ENCODE peak calls at places on chromosomes 5 and 9, in six cellular contexts. R, Z, B, T, L and C are unnamed samples. For H3K36me3, the result is how much of the 10 kb centered on the place peaks cover.

GRCh38 chr5:176653401-176653800 is 6.1 kb downstream of the TSPAN17 start:
- DNase-seq in R (no peak), Z (no peak), B (no peak), T (no peak), L (no peak), C (peak)

GRCh38 chr5:74326571-74327338 is 313.8 kb downstream of the ENC1 start:
- DNase-seq in R (no peak), Z (peak), B (no peak), T (no peak), L (peak), C (peak)

GRCh38 chr9:124812401-124813016 is 35.6 kb downstream of the OLFML2A start:
- DNase-seq in R (peak), Z (peak), B (no peak), T (peak), L (peak), C (peak)

GRCh38 chr5:95669985-95670384 is 12.8 kb downstream of the SPATA9 start:
- DNase-seq in R (no peak), Z (no peak), B (no peak), T (no peak), L (no peak), C (no peak)

GRCh38 chr9:116435706-116436105 is 251.4 kb upstream of the TRIM32 start:
- DNase-seq in R (no peak), Z (no peak), B (no peak), T (no peak), L (no peak), C (no peak)

GRCh38 chr5:55864606-55865541 is 13.7 kb downstream of the IL31RA start:
- DNase-seq in R (no peak), Z (no peak), B (no peak), T (no peak), L (peak), C (no peak)

GRCh38 chr5:86463339-86463738 is 154.4 kb upstream of the COX7C start:
- DNase-seq in R (no peak), Z (no peak), B (no peak), T (peak), L (peak), C (no peak)

GRCh38 chr5:1120236-1120999 is 8.6 kb upstream of the SLC12A7 start:
- DNase-seq in R (no peak), Z (no peak), B (no peak), T (no peak), L (no peak), C (no peak)

GRCh38 chr5:175479125-175479881 is 943 bp downstream of the SFXN1 start:
- DNase-seq in R (no peak), Z (no peak), B (peak), T (peak), L (peak), C (no peak)

GRCh38 chr5:76332102-76332501 is 71.0 kb upstream of the IQGAP2 start:
- DNase-seq in R (no peak), Z (no peak), B (no peak), T (no peak), L (peak), C (no peak)

GRCh38 chr9:133584559-133585476 is 24.4 kb downstream of the FAM163B start:
- DNase-seq in R (no peak), Z (no peak), B (no peak), T (peak), L (peak), C (peak)

GRCh38 chr9:127446720-127447415 is 4.3 kb downstream of the RPL12 start:
- DNase-seq in R (no peak), Z (no peak), B (no peak), T (no peak), L (no peak), C (no peak)

GRCh38 chr9:109913461-109913810 is 133.4 kb downstream of the PALM2AKAP2 start:
- DNase-seq in R (no peak), Z (no peak), B (no peak), T (no peak), L (no peak), C (no peak)

GRCh38 chr9:27497883-27498553 is 26.1 kb upstream of the IFNK start:
- DNase-seq in R (no peak), Z (no peak), B (no peak), T (no peak), L (no peak), C (no peak)

GRCh38 chr5:132678735-132679134 is 4.9 kb downstream of the IL4 start:
- DNase-seq in R (no peak), Z (no peak), B (no peak), T (no peak), L (no peak), C (no peak)

GRCh38 chr9:131562032-131562959 is 17.0 kb downstream of the PRRT1B start:
- DNase-seq in R (no peak), Z (no peak), B (no peak), T (peak), L (no peak), C (no peak)

GRCh38 chr9:107989099-107989498 is 499.5 kb upstream of the KLF4 start:
- DNase-seq in R (no peak), Z (no peak), B (no peak), T (no peak), L (no peak), C (no peak)

GRCh38 chr5:35415305-35415704 is 185.0 kb upstream of the PRLR start:
- DNase-seq in R (no peak), Z (no peak), B (no peak), T (no peak), L (no peak), C (no peak)

GRCh38 chr9:22136446-22137140 is 127.5 kb upstream of the CDKN2B start:
- DNase-seq in R (no peak), Z (no peak), B (no peak), T (no peak), L (no peak), C (no peak)

GRCh38 chr5:68114641-68115040 is 100.9 kb upstream of the PIK3R1 start:
- DNase-seq in R (no peak), Z (no peak), B (no peak), T (no peak), L (no peak), C (no peak)

GRCh38 chr5:149962040-149962439 is 1.5 kb downstream of the SLC26A2 start:
- DNase-seq in R (no peak), Z (no peak), B (no peak), T (peak), L (peak), C (no peak)

GRCh38 chr5:179316111-179316551 is 29.1 kb downstream of the ADAMTS2 start:
- DNase-seq in R (peak), Z (no peak), B (peak), T (no peak), L (no peak), C (peak)

GRCh38 chr9:129900263-129901041 is 65.2 kb downstream of the USP20 start:
- DNase-seq in R (no peak), Z (no peak), B (no peak), T (no peak), L (no peak), C (no peak)

GRCh38 chr5:155082401-155082800 is 68.8 kb downstream of the KIF4B start:
- DNase-seq in R (no peak), Z (no peak), B (no peak), T (no peak), L (no peak), C (peak)

GRCh38 chr9:73074176-73074708 is 77.4 kb upstream of the ANXA1 start:
- DNase-seq in R (no peak), Z (no peak), B (no peak), T (no peak), L (no peak), C (no peak)

GRCh38 chr9:8447618-8448017 is 648.0 kb upstream of the DMAC1 start:
- DNase-seq in R (no peak), Z (no peak), B (no peak), T (peak), L (no peak), C (no peak)
- H3K4me3 ChIP-seq in R (no peak), Z (no peak), B (no peak), T (no peak), L (no peak), C (no peak)

GRCh38 chr9:128473104-128473503 is 17.3 kb downstream of the ODF2 start:
- DNase-seq in R (no peak), Z (no peak), B (no peak), T (no peak), L (no peak), C (no peak)
- H3K36me3 ChIP-seq in R (half or more), Z (half or more), B (under half), T (under half), L (under half), C (under half)

GRCh38 chr5:143152445-143152844 is 251.0 kb downstream of the NR3C1 start:
- DNase-seq in R (no peak), Z (no peak), B (no peak), T (no peak), L (no peak), C (no peak)

GRCh38 chr5:143154495-143155375 is 248.8 kb downstream of the NR3C1 start:
- DNase-seq in R (no peak), Z (no peak), B (no peak), T (no peak), L (no peak), C (peak)

GRCh38 chr5:143151056-143151455 is 252.4 kb downstream of the NR3C1 start:
- DNase-seq in R (no peak), Z (no peak), B (no peak), T (no peak), L (no peak), C (no peak)

GRCh38 chr5:143155445-143155844 is 248.0 kb downstream of the NR3C1 start:
- DNase-seq in R (no peak), Z (no peak), B (no peak), T (no peak), L (no peak), C (no peak)

GRCh38 chr5:143153332-143154119 is 250.0 kb downstream of the NR3C1 start:
- DNase-seq in R (peak), Z (peak), B (peak), T (no peak), L (no peak), C (peak)
- H3K4me3 ChIP-seq in R (no peak), Z (no peak), B (no peak), T (no peak), L (no peak), C (no peak)

GRCh38 chr9:112226091-112226490 is 51.0 kb upstream of the SUSD1 start:
- DNase-seq in R (no peak), Z (no peak), B (no peak), T (no peak), L (no peak), C (no peak)
- H3K36me3 ChIP-seq in R (half or more), Z (half or more), B (under half), T (under half), L (under half), C (under half)

GRCh38 chr5:140570058-140570457 is 5.4 kb downstream of the SLC35A4 start:
- DNase-seq in R (no peak), Z (no peak), B (peak), T (peak), L (no peak), C (no peak)

GRCh38 chr5:140570488-140570887 is 5.9 kb downstream of the SLC35A4 start:
- DNase-seq in R (no peak), Z (no peak), B (no peak), T (peak), L (no peak), C (no peak)

GRCh38 chr5:140568664-140569063 is 4.0 kb downstream of the SLC35A4 start:
- DNase-seq in R (no peak), Z (no peak), B (no peak), T (no peak), L (no peak), C (no peak)

GRCh38 chr5:140567871-140568270 is 3.2 kb downstream of the SLC35A4 start:
- DNase-seq in R (no peak), Z (no peak), B (no peak), T (no peak), L (no peak), C (no peak)

GRCh38 chr5:140569197-140569596 is 4.6 kb downstream of the SLC35A4 start:
- DNase-seq in R (no peak), Z (no peak), B (no peak), T (no peak), L (no peak), C (no peak)
- H3K4me3 ChIP-seq in R (no peak), Z (no peak), B (no peak), T (no peak), L (no peak), C (no peak)

GRCh38 chr5:57184322-57184721 is 10.5 kb downstream of the GPBP1 start:
- DNase-seq in R (no peak), Z (no peak), B (no peak), T (no peak), L (no peak), C (no peak)

GRCh38 chr5:57177479-57178156 is 3.8 kb downstream of the GPBP1 start:
- DNase-seq in R (no peak), Z (no peak), B (no peak), T (no peak), L (no peak), C (no peak)

GRCh38 chr5:57185301-57185700 is 11.4 kb downstream of the GPBP1 start:
- DNase-seq in R (no peak), Z (no peak), B (no peak), T (no peak), L (no peak), C (no peak)

GRCh38 chr5:57179262-57179960 is 5.6 kb downstream of the GPBP1 start:
- DNase-seq in R (peak), Z (no peak), B (no peak), T (no peak), L (no peak), C (no peak)

GRCh38 chr5:57181151-57181550 is 7.3 kb downstream of the GPBP1 start:
- DNase-seq in R (no peak), Z (no peak), B (no peak), T (no peak), L (no peak), C (no peak)
- H3K36me3 ChIP-seq in R (under half), Z (under half), B (under half), T (under half), L (under half), C (half or more)

GRCh38 chr5:125036494-125036893 is 290.1 kb upstream of the ZNF608 start:
- DNase-seq in R (no peak), Z (no peak), B (no peak), T (no peak), L (no peak), C (no peak)
- H3K4me3 ChIP-seq in R (no peak), Z (no peak), B (no peak), T (no peak), L (no peak), C (no peak)

GRCh38 chr9:2808105-2808504 is 35.8 kb downstream of the PUM3 start:
- DNase-seq in R (no peak), Z (no peak), B (no peak), T (no peak), L (no peak), C (no peak)
- H3K36me3 ChIP-seq in R (half or more), Z (half or more), B (under half), T (under half), L (under half), C (half or more)